ENCODE peak calls at places on chromosomes 2 and 18, in nine cellular contexts. H is PC-3, S is GM23338, Z is hepatocyte, R is GM23248, T is SK-N-SH, G is MM.1S, J is HCT116, O is Karpas-422. A is an unnamed sample.
A peak's percentile ranks its signal among the peaks of the same experiment; 100 is the strongest.

GRCh38 chr2:30266051-30266621 is 34.8 kb downstream of the LBH start:
- DNase-seq in H (no peak), S (no peak), Z (no peak), R (peak; percentile 50), T (no peak), G (no peak), J (no peak), O (no peak), A (no peak)

GRCh38 chr2:217440000-217440399 is 562.8 kb downstream of the TNS1 start:
- DNase-seq in H (no peak), S (no peak), Z (no peak), R (peak; percentile 20), T (no peak), G (peak; percentile 82), J (no peak), O (no peak), A (no peak)

GRCh38 chr2:188382107-188382506 is 90.4 kb downstream of the GULP1 start:
- DNase-seq in H (peak; percentile 7), S (no peak), Z (no peak), R (peak; percentile 32), T (no peak), G (no peak), J (no peak), O (no peak), A (no peak)

GRCh38 chr18:75003764-75004690 is 204.9 kb downstream of the PTGR3 start:
- DNase-seq in H (no peak), S (no peak), Z (no peak), R (no peak), T (no peak), G (no peak), J (no peak), O (no peak), A (no peak)

GRCh38 chr2:132438650-132439030 is 22.0 kb downstream of the GPR39 start:
- DNase-seq in H (peak; percentile 99), S (no peak), Z (no peak), R (peak; percentile 95), T (no peak), G (no peak), J (peak; percentile 78), O (no peak), A (peak; percentile 78)

GRCh38 chr2:61536086-61536722 is 2.0 kb downstream of the XPO1 start:
- DNase-seq in H (peak; percentile 5), S (no peak), Z (peak; percentile 16), R (peak; percentile 48), T (peak; percentile 10), G (peak; percentile 28), J (no peak), O (peak; percentile 59), A (no peak)

GRCh38 chr2:222736301-222736700 is 64.8 kb downstream of the MOGAT1 start:
- DNase-seq in H (peak; percentile 3), S (no peak), Z (no peak), R (peak; percentile 50), T (no peak), G (no peak), J (no peak), O (no peak), A (no peak)

GRCh38 chr2:72425996-72426395 is 278.3 kb upstream of the CYP26B1 start:
- DNase-seq in H (no peak), S (no peak), Z (no peak), R (peak; percentile 11), T (no peak), G (no peak), J (no peak), O (no peak), A (no peak)

GRCh38 chr2:72023678-72024390 is 123.8 kb downstream of the CYP26B1 start:
- DNase-seq in H (no peak), S (no peak), Z (no peak), R (no peak), T (no peak), G (no peak), J (no peak), O (no peak), A (no peak)

GRCh38 chr2:179302764-179303561 is 38.3 kb upstream of the SESTD1 start:
- DNase-seq in H (no peak), S (no peak), Z (no peak), R (peak; percentile 2), T (no peak), G (no peak), J (no peak), O (no peak), A (no peak)

GRCh38 chr2:31070339-31070738 is 67.9 kb downstream of the GALNT14 start:
- DNase-seq in H (peak; percentile 39), S (no peak), Z (no peak), R (no peak), T (no peak), G (no peak), J (no peak), O (no peak), A (peak; percentile 22)

GRCh38 chr2:40034198-40034597 is 255.1 kb upstream of the THUMPD2 start:
- DNase-seq in H (no peak), S (no peak), Z (no peak), R (peak; percentile 92), T (no peak), G (no peak), J (no peak), O (no peak), A (no peak)

GRCh38 chr2:127796389-127796788 is 14.6 kb downstream of the WDR33 start:
- DNase-seq in H (no peak), S (no peak), Z (no peak), R (no peak), T (no peak), G (no peak), J (no peak), O (no peak), A (no peak)

DNA sequence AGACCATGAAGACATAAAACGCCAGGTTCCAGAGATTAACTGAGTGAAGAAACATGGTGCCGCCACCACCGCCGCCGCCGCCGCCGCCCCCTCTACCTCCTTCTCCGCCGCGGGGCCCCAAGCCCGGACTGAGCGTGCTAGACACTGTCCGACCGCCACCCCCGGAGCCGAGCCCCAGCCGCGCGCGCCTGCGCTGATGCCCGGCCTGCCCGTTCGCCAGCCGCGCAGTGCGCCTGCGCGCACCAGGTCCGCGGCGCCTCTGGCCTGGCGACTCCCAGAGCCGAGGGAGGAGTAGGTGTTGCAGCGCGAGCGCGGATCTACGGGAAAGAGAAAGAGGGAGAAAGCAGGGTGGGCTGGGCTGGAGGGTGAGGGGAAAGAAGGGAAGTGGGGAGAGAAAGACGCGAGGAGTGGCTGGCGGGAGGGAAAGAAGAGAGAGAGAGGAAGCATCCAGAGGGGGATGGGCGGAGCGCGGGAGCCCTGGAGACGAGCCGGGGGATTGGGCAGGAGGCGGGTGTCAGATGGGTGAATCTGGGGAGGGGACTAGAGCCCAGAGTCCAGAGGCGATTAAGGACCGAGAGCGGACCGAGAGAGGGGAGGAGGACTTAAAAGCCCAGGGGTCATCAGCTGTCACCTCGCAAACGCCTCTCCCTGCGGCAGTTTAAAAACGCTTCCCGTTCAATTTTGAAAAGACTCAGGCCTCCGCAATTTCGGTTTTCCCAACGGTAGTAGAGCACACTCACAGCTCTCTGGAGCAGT is at the start of gene PGAP1:
- DNase-seq in H (peak; percentile 93), S (peak; percentile 95), Z (peak; percentile 97), R (peak; percentile 96), T (peak; percentile 95), G (peak; percentile 91), J (peak; percentile 69), O (peak; percentile 95), A (peak; percentile 86)
- H3K9me2 ChIP-seq in H (no peaks in the 10 kb centered on the region), S (no peaks in the 10 kb centered on the region), Z (no peaks in the 10 kb centered on the region), R (no peaks in the 10 kb centered on the region), T (no peaks in the 10 kb centered on the region), G (no peaks in the 10 kb centered on the region), J (no peaks in the 10 kb centered on the region), O (no peaks in the 10 kb centered on the region), A (no peaks in the 10 kb centered on the region)

DNA sequence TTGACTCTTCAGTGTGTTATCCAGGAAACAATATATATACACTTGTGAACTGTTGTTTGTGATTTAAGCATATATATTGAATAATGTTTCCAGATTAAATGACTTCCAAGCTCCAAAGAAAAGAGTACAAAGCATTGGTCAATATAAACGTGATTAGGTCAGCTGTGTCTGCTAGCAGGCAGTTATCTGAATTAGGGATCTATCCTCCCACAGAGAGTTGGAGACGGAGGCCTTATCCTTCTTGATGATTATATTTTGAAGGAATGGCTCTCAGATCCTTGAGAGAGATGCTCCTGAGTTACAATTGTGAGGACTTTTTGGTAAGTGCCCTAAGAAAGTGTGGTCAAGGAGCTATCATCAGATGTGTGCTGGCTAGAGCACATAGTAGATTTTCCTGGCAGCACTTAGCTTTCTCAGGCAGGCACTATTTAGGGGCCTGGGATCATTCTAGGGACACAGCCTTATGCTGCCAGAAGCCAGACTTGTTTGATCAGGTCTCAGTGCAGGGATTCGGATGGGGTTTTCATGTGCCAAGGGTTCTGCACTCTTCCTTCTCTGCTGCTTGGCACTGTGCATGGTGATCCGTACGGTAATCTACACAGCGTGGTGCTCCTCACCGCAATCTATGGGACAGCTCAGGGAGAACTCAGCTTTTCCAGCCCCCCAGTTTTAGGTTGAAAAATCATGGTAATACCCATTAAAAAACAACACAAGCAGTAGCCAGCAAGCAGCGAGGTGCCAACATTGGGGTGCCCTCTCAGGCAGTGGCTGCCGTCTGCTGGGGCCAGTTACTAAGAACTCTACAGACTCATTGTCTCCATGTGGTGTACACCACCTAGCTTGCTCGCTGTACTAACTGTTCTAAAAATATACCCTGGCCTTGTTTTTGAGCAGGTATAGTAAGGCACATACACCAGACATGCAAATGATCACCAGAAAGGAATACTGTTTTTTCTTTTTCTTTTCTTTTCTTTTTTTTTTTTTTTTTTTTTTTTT is 8.0 kb upstream of the ZDBF2 start:
- DNase-seq in H (no peak), S (no peak), Z (no peak), R (no peak), T (no peak), G (no peak), J (no peak), O (no peak), A (no peak)
- H3K27me3 ChIP-seq in H (peaks cover 82% of the 10 kb centered on the region), S (peaks cover 25% of the 10 kb centered on the region), Z (peaks cover 91% of the 10 kb centered on the region), R (peaks cover 74% of the 10 kb centered on the region), T (peaks cover 28% of the 10 kb centered on the region), G (no peaks in the 10 kb centered on the region), J (peaks cover 14% of the 10 kb centered on the region), O (no peaks in the 10 kb centered on the region), A (no peaks in the 10 kb centered on the region)

GRCh38 chr18:33440384-33441043 is at the start of gene CCDC178:
- DNase-seq in H (no peak), S (peak; percentile 83), Z (peak; percentile 61), R (peak; percentile 11), T (peak; percentile 77), G (no peak), J (no peak), O (no peak), A (no peak)
- H2AFZ ChIP-seq in H (no peak within 1 kb of the TSS), S (peak within 1 kb of the TSS; percentile 99), Z (peak within 1 kb of the TSS; percentile 88), R (peak within 1 kb of the TSS; percentile 76), T (peak within 1 kb of the TSS; percentile 50), G (no peak within 1 kb of the TSS), J (no peak within 1 kb of the TSS), O (no peak within 1 kb of the TSS), A (no peak within 1 kb of the TSS)

DNA sequence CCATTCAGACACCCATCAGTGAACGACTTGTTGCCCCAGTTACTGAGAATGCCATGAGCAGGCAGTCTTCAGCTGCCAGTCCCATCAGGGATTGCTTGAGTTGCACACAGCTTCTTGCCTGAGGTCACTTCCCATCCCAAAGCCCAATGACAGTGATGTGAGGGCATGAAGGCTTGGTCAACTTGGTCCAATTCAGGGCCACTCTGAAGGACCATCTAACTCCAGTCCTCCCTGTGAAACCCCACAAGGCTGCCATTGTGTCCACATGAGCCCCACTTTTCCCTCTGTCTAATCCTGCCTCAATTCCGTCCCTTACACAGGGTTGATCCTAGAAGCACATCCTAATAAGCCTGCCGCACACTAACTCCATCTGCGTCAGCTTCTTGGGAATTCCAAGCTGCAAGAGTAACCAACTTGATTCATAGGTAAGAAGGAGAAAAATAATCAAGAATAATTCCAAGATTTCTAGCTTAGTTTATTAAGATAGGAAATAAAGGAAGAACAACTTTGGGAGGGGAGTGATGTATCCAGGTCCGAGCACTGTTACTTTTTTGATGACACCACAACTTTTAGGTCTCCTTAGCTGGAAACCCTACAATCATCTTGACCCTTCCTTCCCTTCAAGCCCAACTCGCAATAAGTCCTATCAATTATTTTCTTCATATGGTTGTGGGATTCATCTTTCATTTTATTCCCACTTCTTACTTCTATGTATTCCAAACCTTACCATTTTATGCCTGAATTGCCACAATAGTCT is 110.9 kb downstream of the LRRC30 start:
- DNase-seq in H (no peak), S (no peak), Z (no peak), R (no peak), T (no peak), G (no peak), J (no peak), O (no peak), A (no peak)
- H3K9me2 ChIP-seq in H (no peaks in the 10 kb centered on the region), S (no peaks in the 10 kb centered on the region), Z (no peaks in the 10 kb centered on the region), R (no peaks in the 10 kb centered on the region), T (no peaks in the 10 kb centered on the region), G (no peaks in the 10 kb centered on the region), J (no peaks in the 10 kb centered on the region), O (no peaks in the 10 kb centered on the region), A (no peaks in the 10 kb centered on the region)

A was measured in PC-9.